ENCODE peak calls at places on chromosomes 2 and 18, in ten cellular contexts. I is heart left ventricle, G is A549, M is IMR-90, Z is right lobe of liver, L is esophagus squamous epithelium, Y is body of pancreas, N is adrenal gland, D is HepG2, E is sigmoid colon. H is an unnamed sample.

GRCh38 chr2:74576830-74577229 is 22.3 kb downstream of the DOK1 start:
- DNase-seq in E (peak), G (no peak), D (no peak), Z (no peak), I (no peak), Y (no peak), M (peak), N (peak), L (no peak), H (peak)

GRCh38 chr2:167550448-167550847 is 662.2 kb downstream of the XIRP2 start:
- DNase-seq in G (peak), L (no peak), I (no peak), E (no peak), Y (no peak), Z (no peak), M (peak), N (no peak), D (peak), H (peak)

GRCh38 chr18:46458472-46458871 is 198.5 kb downstream of the LOXHD1 start:
- DNase-seq in E (no peak), Y (no peak), D (no peak), L (no peak), M (no peak), I (no peak), Z (no peak), G (no peak), N (no peak), H (no peak)

GRCh38 chr2:98870516-98871158 is 65.4 kb downstream of the CRACDL start:
- DNase-seq in G (no peak), L (no peak), E (no peak), I (no peak), M (no peak), D (no peak), Y (peak), Z (no peak), N (no peak), H (no peak)

GRCh38 chr2:173252581-173252980 is 102.1 kb upstream of the CDCA7 start:
- DNase-seq in N (no peak), E (no peak), I (no peak), G (no peak), M (no peak), D (no peak), Z (no peak), L (no peak), Y (no peak), H (no peak)

GRCh38 chr2:3610415-3610814 is 15.5 kb downstream of the COLEC11 start:
- DNase-seq in L (no peak), D (no peak), M (no peak), I (no peak), N (no peak), G (no peak), Z (no peak), Y (no peak), E (peak), H (no peak)

GRCh38 chr2:177625744-177626655 is 233.4 kb downstream of the AGPS start:
- DNase-seq in Y (no peak), Z (no peak), D (no peak), G (peak), M (no peak), N (no peak), L (no peak), I (no peak), E (no peak), H (peak)

GRCh38 chr2:120565929-120566328 is 169.7 kb upstream of the GLI2 start:
- DNase-seq in D (peak), E (no peak), G (no peak), Y (no peak), L (no peak), Z (peak), I (no peak), M (no peak), N (no peak), H (no peak)

GRCh38 chr2:39124770-39125075 is 3.9 kb upstream of the SOS1 start:
- DNase-seq in M (no peak), I (peak), Y (no peak), E (no peak), G (no peak), Z (no peak), N (no peak), L (no peak), D (no peak), H (no peak)

GRCh38 chr2:113390133-113390849 is 47.2 kb upstream of the ZNG1B start:
- DNase-seq in G (peak), E (no peak), N (peak), M (peak), L (no peak), Z (no peak), D (peak), I (peak), Y (peak), H (peak)

GRCh38 chr2:216653931-216654365 is 20.7 kb downstream of the IGFBP2 start:
- DNase-seq in D (peak), I (no peak), N (no peak), L (no peak), E (no peak), Y (no peak), Z (no peak), G (peak), M (peak), H (no peak)

GRCh38 chr18:46915800-46916550 is 1.3 kb downstream of the PIAS2 start:
- DNase-seq in I (no peak), Y (no peak), L (no peak), Z (no peak), G (no peak), M (peak), N (no peak), E (no peak), D (no peak), H (no peak)

GRCh38 chr2:106095478-106096392 is 98.4 kb downstream of the UXS1 start:
- DNase-seq in D (no peak), N (no peak), Z (no peak), M (no peak), G (no peak), Y (no peak), I (no peak), E (no peak), L (no peak), H (no peak)

GRCh38 chr2:177799531-177799930 is 273.0 kb downstream of the PDE11A start:
- DNase-seq in G (peak), Y (no peak), I (no peak), D (peak), M (peak), L (no peak), E (no peak), N (no peak), Z (no peak), H (peak)

GRCh38 chr18:6920099-6920955 is 190.8 kb downstream of the ARHGAP28 start:
- DNase-seq in I (no peak), E (no peak), G (peak), N (peak), L (no peak), M (peak), Y (peak), Z (no peak), D (peak), H (peak)

GRCh38 chr2:135245055-135245454 is 193.0 kb downstream of the RAB3GAP1 start:
- DNase-seq in N (no peak), G (peak), L (no peak), Y (no peak), Z (no peak), I (no peak), D (peak), E (no peak), M (peak), H (peak)

GRCh38 chr18:61797691-61798590 is 94.9 kb downstream of the RNF152 start:
- DNase-seq in Y (no peak), E (no peak), I (no peak), Z (no peak), G (no peak), D (no peak), N (no peak), L (no peak), M (no peak), H (no peak)

GRCh38 chr18:10040287-10041011 is 126.6 kb downstream of the VAPA start:
- DNase-seq in Y (peak), D (no peak), E (no peak), M (peak), Z (no peak), L (no peak), I (no peak), G (no peak), N (no peak), H (no peak)

GRCh38 chr2:69493268-69493667 is 56.0 kb upstream of the NFU1 start:
- DNase-seq in D (no peak), Y (peak), G (no peak), L (no peak), I (peak), N (peak), M (no peak), Z (no peak), E (no peak), H (no peak)

GRCh38 chr2:176536739-176537138 is 267.5 kb downstream of the MTX2 start:
- DNase-seq in L (no peak), E (no peak), M (no peak), I (no peak), Z (no peak), Y (no peak), N (no peak), G (no peak), D (no peak), H (no peak)

GRCh38 chr2:37262510-37262909 is 31.1 kb downstream of the NDUFAF7 start:
- DNase-seq in D (no peak), Z (no peak), M (no peak), Y (no peak), E (no peak), I (no peak), N (no peak), L (no peak), G (no peak), H (peak)

GRCh38 chr2:37267685-37268084 is 36.2 kb downstream of the NDUFAF7 start:
- DNase-seq in L (no peak), Z (no peak), D (no peak), E (no peak), G (no peak), I (no peak), N (no peak), Y (no peak), M (no peak), H (no peak)

GRCh38 chr2:37268111-37268510 is 36.7 kb downstream of the NDUFAF7 start:
- DNase-seq in N (no peak), L (no peak), E (no peak), I (no peak), G (no peak), D (no peak), M (no peak), Z (no peak), Y (no peak), H (no peak)

DNA sequence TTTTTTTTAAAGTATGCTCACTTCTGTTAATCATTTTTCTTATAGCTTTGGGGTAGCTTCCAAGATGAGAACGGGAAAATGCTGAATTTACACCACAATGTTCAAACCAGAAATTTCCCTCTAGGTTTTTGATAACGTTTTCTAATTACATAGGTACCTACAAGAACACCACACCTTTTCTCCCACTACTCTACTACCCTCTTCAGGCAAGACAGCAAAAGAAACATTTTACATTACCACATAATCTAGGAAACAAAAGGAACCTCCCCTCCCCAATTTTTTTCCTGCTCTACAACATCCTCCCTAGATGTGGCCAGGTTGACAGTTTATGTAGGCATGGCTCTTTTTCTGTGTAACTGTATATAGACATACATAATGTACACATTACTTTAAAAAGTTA is 32.4 kb downstream of the NDUFAF7 start:
- DNase-seq in L (no peak), Y (no peak), G (no peak), E (no peak), Z (no peak), N (no peak), M (no peak), D (no peak), I (no peak), H (peak)
- TF ChIP-seq CTCF in L (no peak), Y (no peak), G (no peak), E (no peak), Z (no peak), N (no peak), M (no peak), D (no peak), I (no peak), H (no peak)

GRCh38 chr18:79988079-79988924 is at the start of gene TXNL4A:
- DNase-seq in Y (peak), E (peak), N (peak), I (peak), Z (peak), L (peak), G (peak), M (peak), D (peak), H (peak)
- TF ChIP-seq POLR2A in Y (peak), E (peak), N (peak), I (peak), Z (peak), L (no peak), G (peak), M (peak), D (peak), H (peak)

GRCh38 chr18:12990128-12990485 is 1.1 kb upstream of the CEP192 start:
- DNase-seq in L (no peak), Z (no peak), D (no peak), N (no peak), I (no peak), G (no peak), E (no peak), Y (no peak), M (no peak), H (peak)
- H3K4me3 ChIP-seq in L (no peak), Z (no peak), D (peak), N (no peak), I (peak), G (peak), E (peak), Y (no peak), M (no peak), H (peak)

DNA sequence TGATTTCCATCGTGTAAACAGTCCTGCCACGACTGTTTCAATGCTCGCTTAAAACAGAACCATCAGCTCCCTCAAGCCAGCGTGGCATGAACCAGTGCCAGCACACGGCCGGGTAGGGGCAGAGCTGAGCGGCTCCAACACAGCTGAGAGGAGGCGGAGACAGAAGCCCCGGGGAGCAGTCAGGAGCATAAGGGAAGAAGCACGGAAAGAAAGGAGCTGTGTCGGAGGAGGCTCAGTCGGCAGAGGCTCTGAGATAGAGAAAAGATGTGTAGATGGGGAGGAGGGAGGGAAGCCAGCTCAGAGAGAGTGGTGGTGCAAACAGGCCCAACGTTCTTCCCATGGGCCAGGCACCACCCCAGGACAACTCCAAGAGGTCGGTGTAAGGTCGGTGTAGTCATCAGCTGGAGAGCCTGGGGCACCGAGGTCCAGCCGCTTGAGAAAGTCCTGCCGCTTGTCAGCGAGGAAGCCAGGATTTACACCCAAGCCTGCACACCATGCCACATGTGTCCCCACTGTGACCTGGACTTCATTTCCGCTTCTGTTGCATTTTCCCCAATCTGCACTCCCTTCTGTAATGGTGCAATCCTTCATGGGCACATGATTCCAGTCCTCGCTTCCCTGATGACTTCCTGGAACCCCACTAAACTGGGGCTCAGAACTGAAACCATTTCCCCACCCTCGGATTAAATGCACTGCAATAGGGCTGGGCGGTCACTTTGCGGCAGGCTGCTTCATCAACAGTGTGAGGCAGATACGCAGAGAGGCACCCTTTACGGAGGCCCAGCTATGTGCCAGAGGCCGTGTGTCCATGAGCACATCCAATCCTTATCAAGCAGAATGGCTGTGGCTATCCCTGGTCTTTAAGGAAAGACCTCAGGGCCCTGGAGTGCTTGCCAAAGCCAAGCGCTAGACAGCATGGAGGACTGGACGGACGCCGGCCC is 43.5 kb downstream of the CYP27C1 start:
- DNase-seq in Y (no peak), N (peak), Z (no peak), D (no peak), L (no peak), G (no peak), E (peak), I (no peak), M (peak), H (no peak)
- TF ChIP-seq CTCF in Y (no peak), N (no peak), Z (no peak), D (no peak), L (no peak), G (no peak), E (no peak), I (no peak), M (no peak), H (no peak)